ENCODE peak calls at places on chromosomes 1 and 21, in six cellular contexts. One of them, this sample, is unnamed.

GRCh38 chr1:202964755-202965440 is 2.2 kb downstream of the CYB5R1 start:
- DNase-seq in HCT116: no peak
- DNase-seq in K562: no peak
- DNase-seq in H1: no peak
- DNase-seq in SK-N-SH: no peak
- DNase-seq in HepG2: no peak
- DNase-seq in this sample: no peak

GRCh38 chr21:41167348-41168342 is at the start of gene BACE2:
- DNase-seq in HCT116: no peak
- DNase-seq in K562: peak
- DNase-seq in H1: peak
- DNase-seq in SK-N-SH: peak
- DNase-seq in HepG2: no peak
- DNase-seq in this sample: no peak

GRCh38 chr1:229888561-229889001 is 178.5 kb upstream of the GALNT2 start:
- DNase-seq in HCT116: no peak
- DNase-seq in K562: no peak
- DNase-seq in H1: peak
- DNase-seq in SK-N-SH: no peak
- DNase-seq in HepG2: no peak
- DNase-seq in this sample: no peak

GRCh38 chr1:210252621-210253041 is 20.0 kb downstream of the SERTAD4 start:
- DNase-seq in HCT116: no peak
- DNase-seq in K562: no peak
- DNase-seq in H1: peak
- DNase-seq in SK-N-SH: peak
- DNase-seq in HepG2: no peak
- DNase-seq in this sample: no peak

GRCh38 chr1:204462229-204462561 is 32.4 kb downstream of the PIK3C2B start:
- DNase-seq in HCT116: no peak
- DNase-seq in K562: peak
- DNase-seq in H1: no peak
- DNase-seq in SK-N-SH: no peak
- DNase-seq in HepG2: no peak
- DNase-seq in this sample: no peak

GRCh38 chr1:170669586-170670332 is 5.8 kb downstream of the PRRX1 start:
- DNase-seq in HCT116: no peak
- DNase-seq in K562: no peak
- DNase-seq in H1: no peak
- DNase-seq in SK-N-SH: no peak
- DNase-seq in HepG2: no peak
- DNase-seq in this sample: no peak

GRCh38 chr1:229334269-229334668 is 8.6 kb downstream of the CCSAP start:
- DNase-seq in HCT116: no peak
- DNase-seq in K562: no peak
- DNase-seq in H1: no peak
- DNase-seq in SK-N-SH: no peak
- DNase-seq in HepG2: no peak
- DNase-seq in this sample: no peak

GRCh38 chr1:8858888-8859706 is 19.4 kb downstream of the ENO1 start:
- DNase-seq in HCT116: no peak
- DNase-seq in K562: peak
- DNase-seq in H1: no peak
- DNase-seq in SK-N-SH: peak
- DNase-seq in HepG2: peak
- DNase-seq in this sample: no peak

GRCh38 chr1:200900877-200901276 is 6.2 kb downstream of the INAVA start:
- DNase-seq in HCT116: no peak
- DNase-seq in K562: peak
- DNase-seq in H1: no peak
- DNase-seq in SK-N-SH: no peak
- DNase-seq in HepG2: no peak
- DNase-seq in this sample: no peak

GRCh38 chr1:97738270-97738669 is 182.6 kb downstream of the DPYD start:
- DNase-seq in HCT116: no peak
- DNase-seq in K562: no peak
- DNase-seq in H1: no peak
- DNase-seq in SK-N-SH: no peak
- DNase-seq in HepG2: no peak
- DNase-seq in this sample: no peak

GRCh38 chr1:244460195-244460594 is 878 bp upstream of the CATSPERE start:
- DNase-seq in HCT116: no peak
- DNase-seq in K562: no peak
- DNase-seq in H1: no peak
- DNase-seq in SK-N-SH: no peak
- DNase-seq in HepG2: no peak
- DNase-seq in this sample: no peak

GRCh38 chr1:78607334-78607927 is 12.8 kb upstream of the IFI44L start:
- DNase-seq in HCT116: peak
- DNase-seq in K562: peak
- DNase-seq in H1: no peak
- DNase-seq in SK-N-SH: peak
- DNase-seq in HepG2: no peak
- DNase-seq in this sample: no peak

GRCh38 chr1:61561666-61562065 is 163.3 kb downstream of the TM2D1 start:
- DNase-seq in HCT116: no peak
- DNase-seq in K562: no peak
- DNase-seq in H1: no peak
- DNase-seq in SK-N-SH: no peak
- DNase-seq in HepG2: no peak
- DNase-seq in this sample: no peak

GRCh38 chr1:157047064-157047410 is 1.5 kb upstream of the ARHGEF11 start:
- DNase-seq in HCT116: no peak
- DNase-seq in K562: no peak
- DNase-seq in H1: no peak
- DNase-seq in SK-N-SH: no peak
- DNase-seq in HepG2: peak
- DNase-seq in this sample: no peak

GRCh38 chr1:167697667-167698141 is 24.1 kb upstream of the MPZL1 start:
- DNase-seq in HCT116: no peak
- DNase-seq in K562: no peak
- DNase-seq in H1: no peak
- DNase-seq in SK-N-SH: no peak
- DNase-seq in HepG2: no peak
- DNase-seq in this sample: no peak

GRCh38 chr1:235402457-235403200 is 35.4 kb downstream of the TBCE start:
- DNase-seq in HCT116: no peak
- DNase-seq in K562: no peak
- DNase-seq in H1: peak
- DNase-seq in SK-N-SH: no peak
- DNase-seq in HepG2: peak
- DNase-seq in this sample: no peak

GRCh38 chr1:39762550-39763540 is 8.3 kb downstream of the OXCT2 start:
- DNase-seq in HCT116: no peak
- DNase-seq in K562: no peak
- DNase-seq in H1: no peak
- DNase-seq in SK-N-SH: no peak
- DNase-seq in HepG2: no peak
- DNase-seq in this sample: no peak

GRCh38 chr1:159675046-159675445 is 39.3 kb downstream of the CRP start:
- DNase-seq in HCT116: no peak
- DNase-seq in K562: no peak
- DNase-seq in H1: no peak
- DNase-seq in SK-N-SH: no peak
- DNase-seq in HepG2: no peak
- DNase-seq in this sample: no peak

GRCh38 chr1:53339736-53340385 is 12.0 kb upstream of the LRP8 start:
- DNase-seq in HCT116: no peak
- DNase-seq in K562: no peak
- DNase-seq in H1: peak
- DNase-seq in SK-N-SH: no peak
- DNase-seq in HepG2: no peak
- DNase-seq in this sample: no peak

GRCh38 chr1:41355356-41355755 is 5.9 kb upstream of the FOXO6 start:
- DNase-seq in HCT116: no peak
- DNase-seq in K562: no peak
- DNase-seq in H1: peak
- DNase-seq in SK-N-SH: no peak
- DNase-seq in HepG2: no peak
- DNase-seq in this sample: no peak

DNA sequence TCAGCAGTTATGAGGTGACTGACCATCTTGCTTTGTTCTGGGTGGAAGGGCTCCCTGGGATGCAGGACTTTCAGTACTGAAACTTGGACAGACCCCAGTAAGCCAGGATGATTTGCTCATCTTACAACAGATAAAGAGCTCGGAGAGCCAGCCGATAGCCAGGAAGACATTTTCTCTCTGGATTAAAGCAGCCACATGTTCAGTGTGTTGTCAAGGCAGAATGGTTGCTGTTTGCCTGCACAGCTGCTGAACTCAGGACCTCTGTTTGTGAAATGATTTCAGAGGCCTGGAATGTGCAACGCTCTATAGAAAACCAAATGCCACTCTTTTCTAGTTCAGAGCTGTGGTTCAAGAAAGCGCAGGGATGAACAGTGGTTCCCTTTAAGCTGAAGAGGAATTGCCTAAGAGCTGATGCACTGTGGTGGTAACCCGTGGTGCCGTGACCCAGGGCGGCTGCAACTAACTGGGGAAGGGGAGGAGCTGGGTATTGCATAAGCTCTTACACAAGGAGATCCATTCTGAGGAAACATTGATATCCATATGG is 40.7 kb downstream of the CASQ2 start:
- DNase-seq in HCT116: no peak
- DNase-seq in K562: no peak
- DNase-seq in H1: no peak
- DNase-seq in SK-N-SH: no peak
- DNase-seq in HepG2: peak
- DNase-seq in this sample: no peak
- TF ChIP-seq JUND in HCT116: no peak
- TF ChIP-seq JUND in K562: no peak
- TF ChIP-seq JUND in H1: no peak
- TF ChIP-seq JUND in SK-N-SH: no peak
- TF ChIP-seq JUND in HepG2: peak
- TF ChIP-seq JUND in this sample: no peak

DNA sequence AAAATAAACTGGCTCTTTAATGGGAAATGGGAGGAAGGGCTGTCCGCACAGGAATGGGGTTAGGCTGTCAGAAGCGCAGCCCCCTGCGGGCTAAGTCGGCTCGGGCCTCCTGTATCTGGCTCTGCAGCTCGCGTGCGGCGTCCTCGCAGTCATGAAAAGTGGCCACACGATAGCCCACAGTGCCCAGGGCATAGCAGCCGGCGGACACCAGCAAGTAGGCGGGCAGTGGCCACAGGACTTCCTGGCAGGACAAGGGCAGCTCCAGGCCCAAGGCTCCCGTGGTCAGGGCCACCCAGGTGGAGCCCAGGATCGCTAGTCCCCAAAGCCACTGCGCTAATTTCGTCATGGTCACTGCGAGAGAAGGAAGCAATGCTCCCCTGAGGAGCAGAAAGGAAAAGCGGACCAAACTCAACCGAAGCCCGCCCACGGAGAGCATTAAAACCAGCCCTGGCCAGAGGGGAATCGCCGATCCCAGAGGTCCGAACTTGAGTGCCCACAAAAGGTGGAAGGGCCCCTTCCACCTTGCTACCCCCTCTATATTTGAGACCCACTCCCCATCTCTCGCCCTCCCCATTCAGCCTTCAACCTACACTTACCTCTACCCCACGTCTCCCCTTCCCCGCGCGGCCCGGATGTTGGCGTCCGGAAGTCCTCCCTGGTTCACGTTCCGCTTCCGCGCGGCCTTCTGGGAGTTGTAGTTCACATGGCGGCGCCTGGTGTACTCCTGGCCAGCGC is at the start of gene DPM3:
- DNase-seq in HCT116: peak
- DNase-seq in K562: peak
- DNase-seq in H1: peak
- DNase-seq in SK-N-SH: peak
- DNase-seq in HepG2: peak
- DNase-seq in this sample: no peak
- TF ChIP-seq YY1 in HCT116: peak
- TF ChIP-seq YY1 in K562: peak
- TF ChIP-seq YY1 in H1: peak
- TF ChIP-seq YY1 in SK-N-SH: no peak
- TF ChIP-seq YY1 in HepG2: peak
- TF ChIP-seq YY1 in this sample: peak

GRCh38 chr1:198254948-198255347 is 98.2 kb downstream of the NEK7 start:
- DNase-seq in HCT116: no peak
- DNase-seq in K562: no peak
- DNase-seq in H1: no peak
- DNase-seq in SK-N-SH: no peak
- DNase-seq in HepG2: no peak
- DNase-seq in this sample: no peak
- TF ChIP-seq JUND in HCT116: no peak
- TF ChIP-seq JUND in K562: no peak
- TF ChIP-seq JUND in H1: no peak
- TF ChIP-seq JUND in SK-N-SH: no peak
- TF ChIP-seq JUND in HepG2: no peak
- TF ChIP-seq JUND in this sample: no peak

GRCh38 chr1:100597784-100598183 is 59.8 kb downstream of the GPR88 start:
- DNase-seq in HCT116: no peak
- DNase-seq in K562: no peak
- DNase-seq in H1: no peak
- DNase-seq in SK-N-SH: no peak
- DNase-seq in HepG2: no peak
- DNase-seq in this sample: no peak
- TF ChIP-seq YY1 in HCT116: no peak
- TF ChIP-seq YY1 in K562: no peak
- TF ChIP-seq YY1 in H1: no peak
- TF ChIP-seq YY1 in SK-N-SH: no peak
- TF ChIP-seq YY1 in HepG2: no peak
- TF ChIP-seq YY1 in this sample: no peak

GRCh38 chr1:194538453-194538852 is 1352.0 kb upstream of the B3GALT2 start:
- DNase-seq in HCT116: no peak
- DNase-seq in K562: no peak
- DNase-seq in H1: no peak
- DNase-seq in SK-N-SH: no peak
- DNase-seq in HepG2: no peak
- DNase-seq in this sample: no peak
- TF ChIP-seq JUND in HCT116: no peak
- TF ChIP-seq JUND in K562: no peak
- TF ChIP-seq JUND in H1: no peak
- TF ChIP-seq JUND in SK-N-SH: no peak
- TF ChIP-seq JUND in HepG2: no peak
- TF ChIP-seq JUND in this sample: no peak

GRCh38 chr1:101902199-101902598 is 94.5 kb downstream of the OLFM3 start:
- DNase-seq in HCT116: no peak
- DNase-seq in K562: no peak
- DNase-seq in H1: no peak
- DNase-seq in SK-N-SH: no peak
- DNase-seq in HepG2: no peak
- DNase-seq in this sample: no peak

GRCh38 chr1:101908980-101909379 is 87.7 kb downstream of the OLFM3 start:
- DNase-seq in HCT116: no peak
- DNase-seq in K562: no peak
- DNase-seq in H1: no peak
- DNase-seq in SK-N-SH: no peak
- DNase-seq in HepG2: no peak
- DNase-seq in this sample: no peak

GRCh38 chr1:101911894-101912293 is 84.8 kb downstream of the OLFM3 start:
- DNase-seq in HCT116: no peak
- DNase-seq in K562: no peak
- DNase-seq in H1: no peak
- DNase-seq in SK-N-SH: no peak
- DNase-seq in HepG2: no peak
- DNase-seq in this sample: no peak

GRCh38 chr1:101905298-101905794 is 91.4 kb downstream of the OLFM3 start:
- DNase-seq in HCT116: no peak
- DNase-seq in K562: no peak
- DNase-seq in H1: no peak
- DNase-seq in SK-N-SH: no peak
- DNase-seq in HepG2: no peak
- DNase-seq in this sample: no peak

GRCh38 chr1:101907264-101907663 is 89.5 kb downstream of the OLFM3 start:
- DNase-seq in HCT116: no peak
- DNase-seq in K562: no peak
- DNase-seq in H1: no peak
- DNase-seq in SK-N-SH: peak
- DNase-seq in HepG2: no peak
- DNase-seq in this sample: no peak
- TF ChIP-seq YY1 in HCT116: no peak
- TF ChIP-seq YY1 in K562: no peak
- TF ChIP-seq YY1 in H1: no peak
- TF ChIP-seq YY1 in SK-N-SH: no peak
- TF ChIP-seq YY1 in HepG2: no peak
- TF ChIP-seq YY1 in this sample: no peak